ENCODE peak calls at places on chromosomes 4 and X, in eight cellular contexts. One of them, this sample, is unnamed.

GRCh38 chr4:26787461-26788340 is 72.9 kb upstream of the STIM2 start:
- DNase-seq in heart left ventricle: peak
- DNase-seq in sigmoid colon: no peak
- DNase-seq in choroid plexus epithelial cell: peak
- DNase-seq in AG04450: no peak
- DNase-seq in A673: peak
- DNase-seq in progenitor cell of endocrine pancreas: no peak
- DNase-seq in WERI-Rb-1: peak
- DNase-seq in this sample: no peak

GRCh38 chr4:85477538-85477937 is 2.6 kb downstream of the ARHGAP24 start:
- DNase-seq in heart left ventricle: no peak
- DNase-seq in sigmoid colon: no peak
- DNase-seq in WERI-Rb-1: no peak
- DNase-seq in AG04450: no peak
- DNase-seq in choroid plexus epithelial cell: no peak
- DNase-seq in A673: no peak
- DNase-seq in progenitor cell of endocrine pancreas: no peak
- DNase-seq in this sample: no peak

GRCh38 chr4:70559924-70560323 is 32.1 kb upstream of the AMBN start:
- DNase-seq in AG04450: no peak
- DNase-seq in choroid plexus epithelial cell: peak
- DNase-seq in WERI-Rb-1: no peak
- DNase-seq in sigmoid colon: no peak
- DNase-seq in progenitor cell of endocrine pancreas: no peak
- DNase-seq in heart left ventricle: no peak
- DNase-seq in A673: no peak
- DNase-seq in this sample: no peak

GRCh38 chr4:140720387-140721087 is 35.6 kb downstream of the TBC1D9 start:
- DNase-seq in WERI-Rb-1: no peak
- DNase-seq in A673: no peak
- DNase-seq in AG04450: no peak
- DNase-seq in heart left ventricle: no peak
- DNase-seq in progenitor cell of endocrine pancreas: no peak
- DNase-seq in sigmoid colon: no peak
- DNase-seq in choroid plexus epithelial cell: no peak
- DNase-seq in this sample: no peak

GRCh38 chrX:261167-261857 is 19.9 kb upstream of the PLCXD1 start:
- DNase-seq in sigmoid colon: peak
- DNase-seq in AG04450: no peak
- DNase-seq in heart left ventricle: no peak
- DNase-seq in choroid plexus epithelial cell: no peak
- DNase-seq in A673: no peak
- DNase-seq in WERI-Rb-1: peak
- DNase-seq in progenitor cell of endocrine pancreas: no peak
- DNase-seq in this sample: no peak

GRCh38 chr4:146073517-146073916 is 102.0 kb upstream of the LSM6 start:
- DNase-seq in heart left ventricle: no peak
- DNase-seq in A673: peak
- DNase-seq in WERI-Rb-1: no peak
- DNase-seq in choroid plexus epithelial cell: no peak
- DNase-seq in AG04450: no peak
- DNase-seq in sigmoid colon: no peak
- DNase-seq in progenitor cell of endocrine pancreas: no peak
- DNase-seq in this sample: no peak

GRCh38 chrX:102185967-102186720 is 29.0 kb upstream of the TCP11X1 start:
- DNase-seq in AG04450: no peak
- DNase-seq in choroid plexus epithelial cell: no peak
- DNase-seq in heart left ventricle: no peak
- DNase-seq in WERI-Rb-1: no peak
- DNase-seq in progenitor cell of endocrine pancreas: no peak
- DNase-seq in A673: no peak
- DNase-seq in sigmoid colon: no peak
- DNase-seq in this sample: no peak

GRCh38 chr4:176753049-176753448 is 39.7 kb downstream of the VEGFC start:
- DNase-seq in AG04450: peak
- DNase-seq in A673: peak
- DNase-seq in progenitor cell of endocrine pancreas: no peak
- DNase-seq in WERI-Rb-1: no peak
- DNase-seq in sigmoid colon: no peak
- DNase-seq in heart left ventricle: no peak
- DNase-seq in choroid plexus epithelial cell: peak
- DNase-seq in this sample: no peak

GRCh38 chr4:147336252-147336651 is 144.6 kb upstream of the EDNRA start:
- DNase-seq in progenitor cell of endocrine pancreas: no peak
- DNase-seq in A673: peak
- DNase-seq in heart left ventricle: no peak
- DNase-seq in AG04450: no peak
- DNase-seq in choroid plexus epithelial cell: no peak
- DNase-seq in sigmoid colon: no peak
- DNase-seq in WERI-Rb-1: no peak
- DNase-seq in this sample: no peak

GRCh38 chrX:112051546-112051945 is 31.0 kb downstream of the TRPC5 start:
- DNase-seq in A673: no peak
- DNase-seq in WERI-Rb-1: no peak
- DNase-seq in AG04450: no peak
- DNase-seq in choroid plexus epithelial cell: no peak
- DNase-seq in progenitor cell of endocrine pancreas: no peak
- DNase-seq in sigmoid colon: no peak
- DNase-seq in heart left ventricle: no peak
- DNase-seq in this sample: no peak

GRCh38 chr4:105967058-105967658 is 71.9 kb downstream of the NPNT start:
- DNase-seq in progenitor cell of endocrine pancreas: peak
- DNase-seq in WERI-Rb-1: no peak
- DNase-seq in heart left ventricle: no peak
- DNase-seq in A673: no peak
- DNase-seq in AG04450: no peak
- DNase-seq in sigmoid colon: no peak
- DNase-seq in choroid plexus epithelial cell: no peak
- DNase-seq in this sample: no peak

GRCh38 chr4:88706574-88706973 is 8.9 kb upstream of the NAP1L5 start:
- DNase-seq in heart left ventricle: peak
- DNase-seq in A673: peak
- DNase-seq in AG04450: peak
- DNase-seq in choroid plexus epithelial cell: peak
- DNase-seq in sigmoid colon: no peak
- DNase-seq in progenitor cell of endocrine pancreas: no peak
- DNase-seq in WERI-Rb-1: peak
- DNase-seq in this sample: peak

GRCh38 chr4:636628-636950 is 11.2 kb downstream of the PDE6B start:
- DNase-seq in AG04450: no peak
- DNase-seq in progenitor cell of endocrine pancreas: no peak
- DNase-seq in sigmoid colon: peak
- DNase-seq in WERI-Rb-1: no peak
- DNase-seq in choroid plexus epithelial cell: no peak
- DNase-seq in heart left ventricle: no peak
- DNase-seq in A673: no peak
- DNase-seq in this sample: no peak

GRCh38 chrX:15738686-15739016 is 581 bp downstream of the CA5B start:
- DNase-seq in sigmoid colon: no peak
- DNase-seq in choroid plexus epithelial cell: no peak
- DNase-seq in AG04450: no peak
- DNase-seq in progenitor cell of endocrine pancreas: no peak
- DNase-seq in WERI-Rb-1: no peak
- DNase-seq in A673: no peak
- DNase-seq in heart left ventricle: no peak
- DNase-seq in this sample: no peak

GRCh38 chr4:38132140-38132673 is 172.0 kb downstream of the PTTG2 start:
- DNase-seq in sigmoid colon: peak
- DNase-seq in A673: peak
- DNase-seq in WERI-Rb-1: no peak
- DNase-seq in AG04450: peak
- DNase-seq in choroid plexus epithelial cell: peak
- DNase-seq in heart left ventricle: peak
- DNase-seq in progenitor cell of endocrine pancreas: no peak
- DNase-seq in this sample: peak

GRCh38 chr4:575281-576141 is 584 bp downstream of the TMEM271 start:
- DNase-seq in progenitor cell of endocrine pancreas: peak
- DNase-seq in sigmoid colon: no peak
- DNase-seq in choroid plexus epithelial cell: peak
- DNase-seq in A673: peak
- DNase-seq in AG04450: no peak
- DNase-seq in heart left ventricle: peak
- DNase-seq in WERI-Rb-1: peak
- DNase-seq in this sample: peak

GRCh38 chr4:31518796-31519250 is 798.7 kb downstream of the PCDH7 start:
- DNase-seq in AG04450: no peak
- DNase-seq in heart left ventricle: no peak
- DNase-seq in progenitor cell of endocrine pancreas: no peak
- DNase-seq in WERI-Rb-1: no peak
- DNase-seq in sigmoid colon: no peak
- DNase-seq in A673: peak
- DNase-seq in choroid plexus epithelial cell: peak
- DNase-seq in this sample: no peak

GRCh38 chr4:176335421-176335820 is 15.7 kb downstream of the SPCS3 start:
- DNase-seq in sigmoid colon: no peak
- DNase-seq in choroid plexus epithelial cell: peak
- DNase-seq in WERI-Rb-1: no peak
- DNase-seq in heart left ventricle: no peak
- DNase-seq in A673: no peak
- DNase-seq in AG04450: peak
- DNase-seq in progenitor cell of endocrine pancreas: no peak
- DNase-seq in this sample: no peak

GRCh38 chr4:7854211-7854610 is 85.5 kb downstream of the AFAP1 start:
- DNase-seq in heart left ventricle: no peak
- DNase-seq in sigmoid colon: peak
- DNase-seq in WERI-Rb-1: no peak
- DNase-seq in progenitor cell of endocrine pancreas: no peak
- DNase-seq in AG04450: no peak
- DNase-seq in A673: no peak
- DNase-seq in choroid plexus epithelial cell: no peak
- DNase-seq in this sample: no peak

GRCh38 chr4:658681-659667 is 15.1 kb downstream of the ATP5ME start:
- DNase-seq in sigmoid colon: peak
- DNase-seq in choroid plexus epithelial cell: no peak
- DNase-seq in WERI-Rb-1: no peak
- DNase-seq in A673: no peak
- DNase-seq in progenitor cell of endocrine pancreas: no peak
- DNase-seq in AG04450: no peak
- DNase-seq in heart left ventricle: no peak
- DNase-seq in this sample: no peak

GRCh38 chr4:123919576-123920098 is 523.0 kb downstream of the SPRY1 start:
- DNase-seq in AG04450: no peak
- DNase-seq in WERI-Rb-1: no peak
- DNase-seq in choroid plexus epithelial cell: no peak
- DNase-seq in progenitor cell of endocrine pancreas: no peak
- DNase-seq in heart left ventricle: no peak
- DNase-seq in A673: no peak
- DNase-seq in sigmoid colon: no peak
- DNase-seq in this sample: no peak

GRCh38 chr4:123922847-123923246 is 526.3 kb downstream of the SPRY1 start:
- DNase-seq in progenitor cell of endocrine pancreas: no peak
- DNase-seq in A673: peak
- DNase-seq in sigmoid colon: no peak
- DNase-seq in WERI-Rb-1: no peak
- DNase-seq in AG04450: no peak
- DNase-seq in choroid plexus epithelial cell: no peak
- DNase-seq in heart left ventricle: no peak
- DNase-seq in this sample: no peak

GRCh38 chr4:123924536-123924935 is 527.9 kb downstream of the SPRY1 start:
- DNase-seq in sigmoid colon: no peak
- DNase-seq in progenitor cell of endocrine pancreas: no peak
- DNase-seq in A673: no peak
- DNase-seq in AG04450: no peak
- DNase-seq in heart left ventricle: no peak
- DNase-seq in choroid plexus epithelial cell: peak
- DNase-seq in WERI-Rb-1: no peak
- DNase-seq in this sample: no peak

GRCh38 chr4:123921339-123921738 is 524.7 kb downstream of the SPRY1 start:
- DNase-seq in WERI-Rb-1: no peak
- DNase-seq in A673: peak
- DNase-seq in progenitor cell of endocrine pancreas: no peak
- DNase-seq in sigmoid colon: no peak
- DNase-seq in choroid plexus epithelial cell: no peak
- DNase-seq in heart left ventricle: no peak
- DNase-seq in AG04450: no peak
- DNase-seq in this sample: no peak
- TF ChIP-seq CTCF in WERI-Rb-1: no peak
- TF ChIP-seq CTCF in A673: no peak
- TF ChIP-seq CTCF in progenitor cell of endocrine pancreas: no peak
- TF ChIP-seq CTCF in sigmoid colon: no peak
- TF ChIP-seq CTCF in choroid plexus epithelial cell: no peak
- TF ChIP-seq CTCF in heart left ventricle: no peak
- TF ChIP-seq CTCF in AG04450: no peak
- TF ChIP-seq CTCF in this sample: no peak

GRCh38 chr4:16513876-16514275 is 287.6 kb upstream of the TAPT1 start:
- DNase-seq in heart left ventricle: no peak
- DNase-seq in A673: no peak
- DNase-seq in progenitor cell of endocrine pancreas: no peak
- DNase-seq in choroid plexus epithelial cell: peak
- DNase-seq in WERI-Rb-1: no peak
- DNase-seq in sigmoid colon: no peak
- DNase-seq in AG04450: no peak
- DNase-seq in this sample: no peak

GRCh38 chr4:16521156-16521915 is 295.1 kb upstream of the TAPT1 start:
- DNase-seq in AG04450: no peak
- DNase-seq in A673: no peak
- DNase-seq in choroid plexus epithelial cell: no peak
- DNase-seq in heart left ventricle: no peak
- DNase-seq in progenitor cell of endocrine pancreas: no peak
- DNase-seq in sigmoid colon: no peak
- DNase-seq in WERI-Rb-1: no peak
- DNase-seq in this sample: no peak

GRCh38 chr4:16516796-16517413 is 290.6 kb upstream of the TAPT1 start:
- DNase-seq in progenitor cell of endocrine pancreas: no peak
- DNase-seq in AG04450: peak
- DNase-seq in sigmoid colon: no peak
- DNase-seq in WERI-Rb-1: peak
- DNase-seq in choroid plexus epithelial cell: peak
- DNase-seq in A673: peak
- DNase-seq in heart left ventricle: peak
- DNase-seq in this sample: no peak
- TF ChIP-seq CTCF in progenitor cell of endocrine pancreas: no peak
- TF ChIP-seq CTCF in AG04450: peak
- TF ChIP-seq CTCF in sigmoid colon: no peak
- TF ChIP-seq CTCF in WERI-Rb-1: peak
- TF ChIP-seq CTCF in choroid plexus epithelial cell: peak
- TF ChIP-seq CTCF in A673: peak
- TF ChIP-seq CTCF in heart left ventricle: no peak
- TF ChIP-seq CTCF in this sample: no peak

DNA sequence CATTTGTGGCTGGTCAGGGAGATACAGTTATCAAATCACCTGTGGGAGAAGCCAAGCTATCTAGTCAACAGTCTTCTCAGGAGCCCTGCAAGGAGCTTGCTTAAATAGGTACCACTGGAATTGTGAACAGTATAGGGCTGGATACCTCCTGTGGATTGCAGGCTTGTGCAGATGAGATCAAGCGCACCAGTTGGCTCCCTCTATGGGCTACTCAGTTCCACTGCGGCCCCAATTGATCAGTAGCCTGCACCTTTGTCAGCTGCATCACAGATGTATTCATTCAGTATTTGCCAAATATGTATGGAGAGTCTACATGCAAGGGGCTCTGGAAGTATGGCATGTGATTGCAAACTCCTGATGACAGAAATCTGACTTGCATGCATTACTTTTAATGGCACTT is 28.6 kb downstream of the TEX13A start:
- DNase-seq in AG04450: no peak
- DNase-seq in heart left ventricle: no peak
- DNase-seq in A673: peak
- DNase-seq in WERI-Rb-1: peak
- DNase-seq in choroid plexus epithelial cell: peak
- DNase-seq in progenitor cell of endocrine pancreas: no peak
- DNase-seq in sigmoid colon: no peak
- DNase-seq in this sample: peak
- TF ChIP-seq CTCF in AG04450: peak
- TF ChIP-seq CTCF in heart left ventricle: peak
- TF ChIP-seq CTCF in A673: peak
- TF ChIP-seq CTCF in WERI-Rb-1: peak
- TF ChIP-seq CTCF in choroid plexus epithelial cell: peak
- TF ChIP-seq CTCF in progenitor cell of endocrine pancreas: peak
- TF ChIP-seq CTCF in sigmoid colon: no peak
- TF ChIP-seq CTCF in this sample: no peak

GRCh38 chrX:10189317-10190268 is 32.8 kb downstream of the CLCN4 start:
- DNase-seq in choroid plexus epithelial cell: peak
- DNase-seq in heart left ventricle: peak
- DNase-seq in WERI-Rb-1: peak
- DNase-seq in progenitor cell of endocrine pancreas: peak
- DNase-seq in AG04450: no peak
- DNase-seq in A673: peak
- DNase-seq in sigmoid colon: peak
- DNase-seq in this sample: peak
- TF ChIP-seq CTCF in choroid plexus epithelial cell: peak
- TF ChIP-seq CTCF in heart left ventricle: peak
- TF ChIP-seq CTCF in WERI-Rb-1: peak
- TF ChIP-seq CTCF in progenitor cell of endocrine pancreas: peak
- TF ChIP-seq CTCF in AG04450: peak
- TF ChIP-seq CTCF in A673: peak
- TF ChIP-seq CTCF in sigmoid colon: peak
- TF ChIP-seq CTCF in this sample: peak

This sample was measured in endothelial cell.